ENCODE peak calls at places on chromosomes 2 and 18, in four cellular contexts. M is GM12878, A is K562, L is HepG2. H is an unnamed sample.

GRCh38 chr2:118530976-118531375 is 316.5 kb downstream of the EN1 start:
- DNase-seq in M (no peak), A (no peak), L (no peak), H (no peak)

GRCh38 chr2:98608962-98609604 is 694 bp downstream of the UNC50 start:
- DNase-seq in M (no peak), A (peak), L (no peak), H (peak)

GRCh38 chr2:160941290-160941846 is 218.9 kb upstream of the TANK start:
- DNase-seq in M (no peak), A (no peak), L (no peak), H (no peak)

GRCh38 chr2:147560810-147561521 is 283.9 kb upstream of the ACVR2A start:
- DNase-seq in M (no peak), A (no peak), L (no peak), H (no peak)

GRCh38 chr2:189657867-189658266 is 3.4 kb upstream of the ASNSD1 start:
- DNase-seq in M (peak), A (no peak), L (no peak), H (no peak)

GRCh38 chr2:218218409-218219185 is 1.6 kb downstream of the ARPC2 start:
- DNase-seq in M (peak), A (no peak), L (no peak), H (no peak)

GRCh38 chr2:205409403-205409802 is 272.9 kb upstream of the NRP2 start:
- DNase-seq in M (no peak), A (no peak), L (no peak), H (no peak)

GRCh38 chr18:61608306-61608705 is 275.1 kb downstream of the CDH20 start:
- DNase-seq in M (no peak), A (no peak), L (no peak), H (no peak)

GRCh38 chr2:173165443-173166234 is 90.0 kb downstream of the MAP3K20 start:
- DNase-seq in M (no peak), A (no peak), L (no peak), H (no peak)

GRCh38 chr18:51523671-51524070 is 326.2 kb upstream of the MEX3C start:
- DNase-seq in M (no peak), A (no peak), L (no peak), H (no peak)

GRCh38 chr2:72949642-72950041 is 32.3 kb downstream of the EMX1 start:
- DNase-seq in M (no peak), A (no peak), L (no peak), H (no peak)

GRCh38 chr2:45123065-45123464 is 113.8 kb upstream of the SIX2 start:
- DNase-seq in M (no peak), A (no peak), L (no peak), H (no peak)

GRCh38 chr2:202014328-202015034 is 19.2 kb upstream of the FZD7 start:
- DNase-seq in M (no peak), A (no peak), L (no peak), H (no peak)

GRCh38 chr2:42492691-42493467 is 903 bp downstream of the KCNG3 start:
- DNase-seq in M (no peak), A (no peak), L (no peak), H (peak)

GRCh38 chr18:39635966-39636365 is 2070.4 kb upstream of the CELF4 start:
- DNase-seq in M (no peak), A (no peak), L (no peak), H (no peak)

GRCh38 chr18:9683418-9684396 is 24.4 kb upstream of the RAB31 start:
- DNase-seq in M (no peak), A (peak), L (peak), H (no peak)

GRCh38 chr2:160405077-160405865 is 88.3 kb downstream of the RBMS1 start:
- DNase-seq in M (no peak), A (no peak), L (no peak), H (no peak)

GRCh38 chr18:43870626-43871025 is 593.3 kb upstream of the SYT4 start:
- DNase-seq in M (no peak), A (no peak), L (no peak), H (no peak)

GRCh38 chr2:64325477-64325851 is 128.5 kb upstream of the LGALSL start:
- DNase-seq in M (no peak), A (no peak), L (no peak), H (no peak)

GRCh38 chr18:63741769-63742168 is 33.4 kb upstream of the SERPINB7 start:
- DNase-seq in M (no peak), A (no peak), L (no peak), H (no peak)

GRCh38 chr2:39488450-39488849 is 51.4 kb upstream of the MAP4K3 start:
- DNase-seq in M (no peak), A (no peak), L (peak), H (no peak)

GRCh38 chr2:86274918-86275275 is 62.5 kb downstream of the REEP1 start:
- DNase-seq in M (peak), A (no peak), L (no peak), H (no peak)

GRCh38 chr2:232325324-232326273 is 53.0 kb upstream of the ALPP start:
- DNase-seq in M (no peak), A (peak), L (peak), H (peak)

GRCh38 chr2:101199153-101199810 is 48.1 kb upstream of the TBC1D8 start:
- DNase-seq in M (no peak), A (no peak), L (no peak), H (no peak)

GRCh38 chr18:77339623-77340022 is 90.0 kb downstream of the GALR1 start:
- DNase-seq in M (no peak), A (no peak), L (no peak), H (no peak)

GRCh38 chr2:240985881-240986786 is 12.3 kb upstream of the SNED1 start:
- DNase-seq in M (no peak), A (no peak), L (no peak), H (peak)

GRCh38 chr2:75614062-75614710 is 32.4 kb upstream of the MRPL19 start:
- DNase-seq in M (no peak), A (no peak), L (no peak), H (no peak)

GRCh38 chr2:95044598-95044997 is 19.1 kb downstream of the MAL start:
- DNase-seq in M (no peak), A (no peak), L (no peak), H (no peak)

GRCh38 chr2:36461039-36461681 is 105.6 kb downstream of the CRIM1 start:
- DNase-seq in M (peak), A (no peak), L (peak), H (no peak)

GRCh38 chr2:36462311-36462710 is 106.7 kb downstream of the CRIM1 start:
- DNase-seq in M (no peak), A (no peak), L (no peak), H (no peak)

GRCh38 chr2:36466135-36466534 is 110.6 kb downstream of the CRIM1 start:
- DNase-seq in M (no peak), A (no peak), L (no peak), H (no peak)

GRCh38 chr2:36463365-36463764 is 107.8 kb downstream of the CRIM1 start:
- DNase-seq in M (no peak), A (no peak), L (no peak), H (no peak)

DNA sequence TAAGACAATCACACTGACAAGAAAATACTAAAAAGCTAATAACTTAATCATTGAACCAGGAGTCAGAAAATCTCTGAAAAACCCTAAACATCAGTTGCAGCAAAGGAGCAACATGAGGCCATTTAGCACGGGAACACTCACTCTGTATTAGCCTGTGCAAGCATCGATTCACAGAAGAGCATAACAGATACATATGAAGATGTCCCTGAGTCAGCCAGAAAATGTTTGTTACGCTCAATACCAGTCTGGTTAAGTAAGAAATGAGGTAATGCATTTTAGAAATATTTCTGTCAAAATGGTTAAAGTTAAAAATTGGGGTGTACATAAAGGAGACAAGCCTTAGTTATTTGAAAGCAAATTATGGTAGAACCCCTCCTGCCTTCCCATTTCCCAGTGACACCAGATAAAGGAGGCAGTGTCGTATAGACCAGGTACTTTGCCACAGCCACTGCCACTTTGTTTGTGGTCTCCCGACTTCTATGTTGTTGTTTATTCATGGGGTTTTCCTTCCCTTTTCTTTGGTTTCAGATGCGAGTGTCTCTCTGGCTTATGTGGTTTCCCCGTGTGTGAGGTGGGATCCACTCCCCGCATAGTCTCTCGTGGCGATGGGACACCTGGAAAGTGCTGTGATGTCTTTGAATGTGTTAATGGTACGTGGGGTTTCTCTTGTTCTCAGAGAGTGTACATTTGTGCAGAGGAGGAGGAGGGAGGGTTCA is 108.6 kb downstream of the CRIM1 start:
- DNase-seq in M (no peak), A (no peak), L (no peak), H (no peak)
- TF ChIP-seq CBFB in M (no peak), A (no peak), L (no peak), H (no peak)

DNA sequence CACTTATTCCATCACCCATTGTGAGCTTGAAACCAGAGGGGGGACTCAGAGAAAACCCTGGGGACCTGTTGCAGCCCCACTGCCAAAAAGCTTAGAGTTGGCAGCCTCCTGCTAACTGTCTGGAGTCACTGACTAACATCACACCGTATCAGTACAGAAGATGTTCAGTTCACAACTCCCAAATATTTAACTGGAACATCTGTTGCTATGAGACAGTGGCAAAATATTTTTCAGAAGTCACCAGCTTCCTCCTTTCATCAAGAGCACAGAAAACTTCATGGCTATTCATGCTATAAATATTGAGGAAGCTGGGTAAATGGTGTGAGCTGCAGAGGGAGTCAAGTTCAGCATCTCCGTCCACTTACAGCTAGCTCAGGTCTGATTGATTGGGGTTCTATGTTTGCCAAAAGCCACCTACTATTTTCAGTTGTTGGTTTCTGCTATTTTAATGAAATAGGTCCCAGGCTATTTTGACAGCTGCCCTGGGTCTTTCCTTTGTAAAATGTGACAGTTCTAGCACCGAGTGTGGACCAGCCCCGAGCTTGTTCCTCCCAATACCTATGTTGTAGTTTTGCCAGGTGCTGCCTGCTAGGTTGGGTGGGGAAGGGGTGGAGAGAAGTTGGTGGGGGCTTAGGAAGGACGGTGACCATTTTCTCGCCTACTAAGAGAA is 9.8 kb downstream of the TUBB6 start:
- DNase-seq in M (no peak), A (peak), L (no peak), H (no peak)
- TF ChIP-seq ESRRA in M (no peak), A (no peak), L (no peak), H (no peak)

GRCh38 chr2:110115291-110116032 is at the start of gene MALL:
- DNase-seq in M (no peak), A (no peak), L (no peak), H (no peak)
- TF ChIP-seq SP1 in M (no peak), A (no peak), L (no peak), H (no peak)

GRCh38 chr18:58447342-58448190 is 181.3 kb downstream of the ALPK2 start:
- DNase-seq in M (no peak), A (no peak), L (no peak), H (peak)
- TF ChIP-seq CBFB in M (no peak), A (no peak), L (no peak), H (no peak)

DNA sequence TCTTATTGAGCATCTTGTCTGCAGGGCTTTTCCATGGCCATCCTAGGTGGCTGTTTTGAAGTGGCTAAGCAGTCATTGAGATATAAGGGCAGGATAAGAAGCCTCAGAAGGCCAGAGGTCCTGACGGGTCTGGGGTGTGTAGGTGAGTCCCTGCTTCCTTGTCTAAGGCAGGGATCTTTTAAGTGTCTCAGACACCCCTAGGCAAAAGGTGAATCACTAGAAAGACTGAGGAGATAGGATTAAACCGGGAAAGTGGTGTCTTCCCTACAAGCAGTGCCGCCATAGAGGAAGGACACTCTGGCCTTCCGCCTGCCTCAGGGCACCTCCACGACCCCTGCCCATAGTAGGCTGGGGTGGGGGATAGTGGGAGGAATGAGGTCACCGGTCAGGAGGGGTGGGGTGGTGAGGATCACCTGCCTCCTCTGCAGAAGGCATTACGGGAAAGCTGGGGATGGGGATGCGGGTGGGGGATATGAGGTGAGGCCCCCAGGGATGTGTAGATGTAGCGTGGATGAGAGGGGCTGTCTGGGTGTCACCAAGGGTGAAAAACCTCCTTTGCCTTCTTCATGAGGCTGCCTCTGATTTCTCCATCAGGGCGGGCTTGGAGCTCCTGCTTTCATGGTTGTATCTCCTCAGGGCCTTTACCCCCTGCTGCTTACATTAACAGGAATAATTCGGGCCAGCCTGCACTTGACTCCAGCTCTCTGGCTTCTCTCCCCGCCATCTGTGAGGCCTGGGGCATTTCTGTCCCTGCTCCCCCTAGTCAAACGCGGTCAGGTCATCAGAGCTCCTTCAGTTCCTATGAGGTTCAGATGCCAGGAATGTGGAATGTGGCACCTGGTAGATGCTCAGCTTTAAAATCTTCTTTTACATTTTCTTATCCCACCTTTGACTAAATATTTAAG is 244.0 kb downstream of the DYSF start:
- DNase-seq in M (no peak), A (no peak), L (no peak), H (no peak)
- TF ChIP-seq ESRRA in M (no peak), A (no peak), L (no peak), H (no peak)

DNA sequence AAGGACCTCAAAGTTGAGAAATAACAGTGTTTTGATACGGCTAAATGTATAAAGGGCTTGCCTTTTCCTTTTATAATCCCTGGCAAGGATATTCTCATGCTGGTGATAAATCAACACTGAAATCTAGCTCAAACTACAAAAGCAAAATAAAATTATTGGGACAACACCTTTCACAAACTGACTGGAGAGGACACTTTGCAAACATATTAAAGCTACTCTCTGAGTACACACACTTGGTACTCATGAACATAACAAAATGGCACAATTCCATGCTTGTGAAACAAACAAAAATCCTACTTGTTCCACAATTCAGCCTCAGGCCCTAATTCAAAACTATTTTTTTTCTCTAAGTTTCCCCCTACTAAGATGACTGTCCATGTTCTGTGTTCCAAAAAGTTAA is 305.8 kb downstream of the ETAA1 start:
- DNase-seq in M (no peak), A (no peak), L (no peak), H (no peak)
- TF ChIP-seq SP1 in M (no peak), A (no peak), L (no peak), H (no peak)

GRCh38 chr2:102636283-102636907 is 17.0 kb downstream of the SLC9A2 start:
- DNase-seq in M (no peak), A (peak), L (no peak), H (no peak)

GRCh38 chr2:102635317-102635716 is 16.0 kb downstream of the SLC9A2 start:
- DNase-seq in M (no peak), A (peak), L (no peak), H (no peak)

GRCh38 chr2:102634831-102635241 is 15.5 kb downstream of the SLC9A2 start:
- DNase-seq in M (no peak), A (peak), L (no peak), H (no peak)

GRCh38 chr2:102630458-102630857 is 11.1 kb downstream of the SLC9A2 start:
- DNase-seq in M (no peak), A (no peak), L (no peak), H (no peak)

GRCh38 chr2:102632380-102633175 is 13.2 kb downstream of the SLC9A2 start:
- DNase-seq in M (no peak), A (no peak), L (no peak), H (no peak)
- TF ChIP-seq CBFB in M (no peak), A (no peak), L (no peak), H (no peak)

GRCh38 chr2:47639469-47639868 is 143.5 kb upstream of the MSH6 start:
- DNase-seq in M (no peak), A (no peak), L (no peak), H (no peak)

GRCh38 chr2:47641366-47641765 is 141.6 kb upstream of the MSH6 start:
- DNase-seq in M (no peak), A (no peak), L (no peak), H (no peak)

GRCh38 chr2:47640356-47640755 is 142.6 kb upstream of the MSH6 start:
- DNase-seq in M (no peak), A (no peak), L (no peak), H (no peak)

GRCh38 chr2:47645246-47645645 is 137.7 kb upstream of the MSH6 start:
- DNase-seq in M (no peak), A (no peak), L (no peak), H (no peak)

DNA sequence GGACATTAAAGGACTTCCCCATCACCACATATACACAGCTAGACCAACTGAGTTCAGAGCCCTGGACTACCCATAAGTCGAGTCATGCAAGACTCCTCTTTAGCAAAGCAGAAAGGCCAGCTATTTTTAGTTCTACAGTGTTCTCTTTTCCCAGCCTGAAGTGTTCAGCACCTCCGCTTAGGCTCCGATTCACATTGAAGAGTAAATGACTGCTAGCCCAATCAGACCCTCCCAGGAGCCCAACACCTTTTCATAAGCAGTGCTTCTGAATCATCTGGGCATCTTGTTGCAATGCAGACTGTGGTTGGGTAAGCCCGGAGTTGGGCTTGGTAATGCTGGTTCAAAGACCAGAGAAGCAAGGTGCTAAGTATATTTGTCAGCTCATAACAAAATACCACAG is 138.6 kb upstream of the MSH6 start:
- DNase-seq in M (no peak), A (no peak), L (no peak), H (no peak)
- TF ChIP-seq ESRRA in M (no peak), A (no peak), L (no peak), H (no peak)